ENCODE peak calls at places on chromosomes 7 and 10, in four cellular contexts. L is activated CD8-positive, alpha-beta memory T cell treated with anti-CD3 and anti-CD28 coated beads, Interleukin-2, amount 10 ng/mL, durations not matched to agents 7 days and 5 days; S is AG10803; J is NCI-H226. K is an unnamed sample.
A peak's percentile ranks its signal among the peaks of the same experiment; 100 is the strongest.

GRCh38 chr7:73397521-73397934 is 36.0 kb upstream of the FZD9 start:
- DNase-seq in S (no peak), J (no peak), L (no peak), K (no peak)

GRCh38 chr7:137313196-137313595 is 30.3 kb downstream of the PTN start:
- DNase-seq in J (no peak), L (no peak), S (peak; percentile 20), K (no peak)

GRCh38 chr10:126199221-126199998 is 188.9 kb downstream of the ADAM12 start:
- DNase-seq in J (peak; percentile 84), S (peak; percentile 87), L (no peak), K (no peak)

GRCh38 chr10:112507988-112508387 is 61.0 kb downstream of the VTI1A start:
- DNase-seq in L (no peak), J (no peak), S (no peak), K (no peak)

GRCh38 chr7:111358915-111359314 is 203.4 kb downstream of the IMMP2L start:
- DNase-seq in J (no peak), L (no peak), S (no peak), K (no peak)

GRCh38 chr10:17006631-17007161 is 122.9 kb downstream of the CUBN start:
- DNase-seq in J (no peak), L (no peak), S (no peak), K (no peak)

GRCh38 chr7:151595702-151596340 is 76.1 kb upstream of the RHEB start:
- DNase-seq in J (no peak), L (no peak), S (no peak), K (no peak)

GRCh38 chr7:155991470-155991869 is 179.2 kb upstream of the SHH start:
- DNase-seq in L (no peak), J (no peak), S (no peak), K (no peak)

GRCh38 chr7:130356121-130356759 is 11.6 kb downstream of the CPA5 start:
- DNase-seq in L (no peak), S (peak; percentile 99), J (peak; percentile 98), K (no peak)

GRCh38 chr7:143172354-143172753 is 10.9 kb upstream of the TAS2R39 start:
- DNase-seq in L (no peak), S (peak; percentile 4), J (no peak), K (no peak)

GRCh38 chr7:73342645-73343044 is 14.7 kb downstream of the FKBP6 start:
- DNase-seq in L (no peak), S (peak; percentile 58), J (no peak), K (no peak)

K was measured in GM12865.